ENCODE peak calls at places on chromosome 9, in five cellular contexts. One of them, this sample, is unnamed.
A peak's percentile ranks its signal among the peaks of the same experiment; 100 is the strongest.

GRCh38 chr9:27165670-27166069 is 56.6 kb downstream of the TEK start:
- DNase-seq in H9: peak; percentile 58
- DNase-seq in mesenchymal stem cell: no peak
- DNase-seq in neuronal stem cell: no peak
- DNase-seq in H1: peak; percentile 56
- DNase-seq in this sample: peak; percentile 85

GRCh38 chr9:21974230-21974541 is 20.0 kb downstream of the CDKN2A start:
- DNase-seq in neuronal stem cell: no peak
- DNase-seq in H1: no peak
- DNase-seq in H9: no peak
- DNase-seq in mesenchymal stem cell: no peak
- DNase-seq in this sample: no peak

GRCh38 chr9:114791736-114792135 is 14.1 kb downstream of the TNFSF15 start:
- DNase-seq in H1: no peak
- DNase-seq in H9: no peak
- DNase-seq in neuronal stem cell: no peak
- DNase-seq in mesenchymal stem cell: no peak
- DNase-seq in this sample: no peak

GRCh38 chr9:106718996-106719395 is 144.0 kb upstream of the ZNF462 start:
- DNase-seq in mesenchymal stem cell: peak; percentile 52
- DNase-seq in H1: no peak
- DNase-seq in H9: no peak
- DNase-seq in neuronal stem cell: no peak
- DNase-seq in this sample: peak; percentile 61

GRCh38 chr9:89362647-89363310 is 44.5 kb downstream of the SECISBP2 start:
- DNase-seq in H9: peak; percentile 31
- DNase-seq in mesenchymal stem cell: no peak
- DNase-seq in H1: no peak
- DNase-seq in neuronal stem cell: no peak
- DNase-seq in this sample: no peak

GRCh38 chr9:126410229-126410628 is 83.6 kb downstream of the MVB12B start:
- DNase-seq in neuronal stem cell: no peak
- DNase-seq in mesenchymal stem cell: no peak
- DNase-seq in H1: no peak
- DNase-seq in H9: no peak
- DNase-seq in this sample: no peak

GRCh38 chr9:75047506-75047905 is 19.4 kb upstream of the CARNMT1 start:
- DNase-seq in H1: no peak
- DNase-seq in neuronal stem cell: no peak
- DNase-seq in mesenchymal stem cell: no peak
- DNase-seq in H9: no peak
- DNase-seq in this sample: no peak

GRCh38 chr9:2638871-2639673 is 17.5 kb downstream of the VLDLR start:
- DNase-seq in H1: no peak
- DNase-seq in mesenchymal stem cell: no peak
- DNase-seq in neuronal stem cell: no peak
- DNase-seq in H9: no peak
- DNase-seq in this sample: peak; percentile 75

GRCh38 chr9:92723299-92723625 is 41.4 kb downstream of the BICD2 start:
- DNase-seq in H1: no peak
- DNase-seq in mesenchymal stem cell: peak; percentile 72
- DNase-seq in neuronal stem cell: no peak
- DNase-seq in H9: no peak
- DNase-seq in this sample: peak; percentile 61

GRCh38 chr9:18778846-18779245 is 254.2 kb downstream of the SAXO1 start:
- DNase-seq in neuronal stem cell: no peak
- DNase-seq in H1: no peak
- DNase-seq in H9: no peak
- DNase-seq in mesenchymal stem cell: no peak
- DNase-seq in this sample: no peak

GRCh38 chr9:110255064-110255416 is 1.3 kb downstream of the TXN start:
- DNase-seq in mesenchymal stem cell: no peak
- DNase-seq in H1: no peak
- DNase-seq in H9: peak; percentile 35
- DNase-seq in neuronal stem cell: no peak
- DNase-seq in this sample: no peak

GRCh38 chr9:101247297-101247696 is 137.5 kb downstream of the BAAT start:
- DNase-seq in H1: no peak
- DNase-seq in mesenchymal stem cell: no peak
- DNase-seq in neuronal stem cell: no peak
- DNase-seq in H9: no peak
- DNase-seq in this sample: no peak

GRCh38 chr9:92611621-92612275 is 58.2 kb downstream of the IPPK start:
- DNase-seq in H9: no peak
- DNase-seq in mesenchymal stem cell: no peak
- DNase-seq in H1: no peak
- DNase-seq in neuronal stem cell: no peak
- DNase-seq in this sample: no peak

GRCh38 chr9:78692871-78693270 is 395.9 kb downstream of the PSAT1 start:
- DNase-seq in H1: no peak
- DNase-seq in mesenchymal stem cell: peak; percentile 11
- DNase-seq in H9: no peak
- DNase-seq in neuronal stem cell: no peak
- DNase-seq in this sample: no peak

GRCh38 chr9:79542735-79543504 is 28.8 kb upstream of the TLE4 start:
- DNase-seq in H9: no peak
- DNase-seq in H1: no peak
- DNase-seq in mesenchymal stem cell: no peak
- DNase-seq in neuronal stem cell: no peak
- DNase-seq in this sample: no peak

GRCh38 chr9:125933056-125933455 is 185.9 kb downstream of the PBX3 start:
- DNase-seq in H1: no peak
- DNase-seq in neuronal stem cell: no peak
- DNase-seq in mesenchymal stem cell: no peak
- DNase-seq in H9: no peak
- DNase-seq in this sample: no peak

GRCh38 chr9:86667307-86667706 is 280.0 kb downstream of the GAS1 start:
- DNase-seq in neuronal stem cell: no peak
- DNase-seq in H1: no peak
- DNase-seq in H9: no peak
- DNase-seq in mesenchymal stem cell: no peak
- DNase-seq in this sample: no peak

GRCh38 chr9:7909537-7909936 is 110.0 kb upstream of the DMAC1 start:
- DNase-seq in H9: no peak
- DNase-seq in neuronal stem cell: no peak
- DNase-seq in H1: no peak
- DNase-seq in mesenchymal stem cell: no peak
- DNase-seq in this sample: no peak

GRCh38 chr9:118644066-118644465 is 725.2 kb downstream of the BRINP1 start:
- DNase-seq in H9: no peak
- DNase-seq in mesenchymal stem cell: no peak
- DNase-seq in neuronal stem cell: no peak
- DNase-seq in H1: no peak
- DNase-seq in this sample: no peak

GRCh38 chr9:13478235-13478634 is 198.7 kb upstream of the MPDZ start:
- DNase-seq in mesenchymal stem cell: no peak
- DNase-seq in neuronal stem cell: no peak
- DNase-seq in H9: no peak
- DNase-seq in H1: no peak
- DNase-seq in this sample: no peak

GRCh38 chr9:13083366-13083765 is 196.1 kb downstream of the MPDZ start:
- DNase-seq in neuronal stem cell: no peak
- DNase-seq in H9: no peak
- DNase-seq in mesenchymal stem cell: no peak
- DNase-seq in H1: no peak
- DNase-seq in this sample: no peak

GRCh38 chr9:36141761-36142160 is 5.2 kb downstream of the GLIPR2 start:
- DNase-seq in mesenchymal stem cell: no peak
- DNase-seq in H1: no peak
- DNase-seq in H9: no peak
- DNase-seq in neuronal stem cell: no peak
- DNase-seq in this sample: no peak

GRCh38 chr9:126558051-126558665 is 55.6 kb upstream of the LMX1B start:
- DNase-seq in H9: peak; percentile 83
- DNase-seq in mesenchymal stem cell: peak; percentile 20
- DNase-seq in neuronal stem cell: peak; percentile 76
- DNase-seq in H1: peak; percentile 93
- DNase-seq in this sample: peak; percentile 54

GRCh38 chr9:128055222-128056040 is 11.7 kb downstream of the NAIF1 start:
- DNase-seq in H1: no peak
- DNase-seq in H9: peak; percentile 59
- DNase-seq in mesenchymal stem cell: peak; percentile 42
- DNase-seq in neuronal stem cell: no peak
- DNase-seq in this sample: no peak

GRCh38 chr9:115980502-115980901 is 173.1 kb upstream of the PAPPA start:
- DNase-seq in mesenchymal stem cell: no peak
- DNase-seq in H1: no peak
- DNase-seq in neuronal stem cell: no peak
- DNase-seq in H9: no peak
- DNase-seq in this sample: no peak

GRCh38 chr9:134344068-134344820 is 18.0 kb downstream of the RXRA start:
- DNase-seq in H1: no peak
- DNase-seq in H9: no peak
- DNase-seq in neuronal stem cell: no peak
- DNase-seq in mesenchymal stem cell: no peak
- DNase-seq in this sample: no peak

GRCh38 chr9:113593682-113594281 is 130.3 kb downstream of the RGS3 start:
- DNase-seq in neuronal stem cell: peak; percentile 98
- DNase-seq in mesenchymal stem cell: peak; percentile 100
- DNase-seq in H9: peak; percentile 99
- DNase-seq in H1: peak; percentile 86
- DNase-seq in this sample: peak; percentile 84

GRCh38 chr9:134969401-134969800 is 51.7 kb upstream of the FCN1 start:
- DNase-seq in neuronal stem cell: no peak
- DNase-seq in H1: no peak
- DNase-seq in mesenchymal stem cell: no peak
- DNase-seq in H9: no peak
- DNase-seq in this sample: no peak

GRCh38 chr9:33151007-33151557 is 16.1 kb downstream of the B4GALT1 start:
- DNase-seq in neuronal stem cell: no peak
- DNase-seq in H1: no peak
- DNase-seq in mesenchymal stem cell: peak; percentile 95
- DNase-seq in H9: no peak
- DNase-seq in this sample: peak; percentile 59

GRCh38 chr9:134730011-134730760 is 88.6 kb downstream of the COL5A1 start:
- DNase-seq in H1: no peak
- DNase-seq in mesenchymal stem cell: no peak
- DNase-seq in H9: no peak
- DNase-seq in neuronal stem cell: no peak
- DNase-seq in this sample: no peak

GRCh38 chr9:3700772-3701171 is 175.0 kb upstream of the RFX3 start:
- DNase-seq in H9: no peak
- DNase-seq in H1: no peak
- DNase-seq in neuronal stem cell: no peak
- DNase-seq in mesenchymal stem cell: no peak
- DNase-seq in this sample: no peak

GRCh38 chr9:121902483-121903135 is 190.5 kb downstream of the TTLL11 start:
- DNase-seq in H9: no peak
- DNase-seq in H1: no peak
- DNase-seq in neuronal stem cell: no peak
- DNase-seq in mesenchymal stem cell: peak; percentile 95
- DNase-seq in this sample: peak; percentile 94
- H2BK5ac ChIP-seq in H9: no peak overlapping the region
- H2BK5ac ChIP-seq in H1: no peak overlapping the region
- H2BK5ac ChIP-seq in neuronal stem cell: no peak overlapping the region
- H2BK5ac ChIP-seq in mesenchymal stem cell: no peak overlapping the region
- H2BK5ac ChIP-seq in this sample: no peak overlapping the region

GRCh38 chr9:137240321-137240840 is 706 bp upstream of the TUBB4B start:
- DNase-seq in H1: no peak
- DNase-seq in mesenchymal stem cell: peak; percentile 82
- DNase-seq in neuronal stem cell: no peak
- DNase-seq in H9: no peak
- DNase-seq in this sample: peak; percentile 54

GRCh38 chr9:137240841-137241489 is at the start of gene TUBB4B:
- DNase-seq in H9: peak; percentile 100
- DNase-seq in neuronal stem cell: peak; percentile 100
- DNase-seq in H1: peak; percentile 94
- DNase-seq in mesenchymal stem cell: peak; percentile 100
- DNase-seq in this sample: peak; percentile 99

GRCh38 chr9:137243626-137244485 is 2.8 kb downstream of the TUBB4B start:
- DNase-seq in mesenchymal stem cell: peak; percentile 46
- DNase-seq in neuronal stem cell: no peak
- DNase-seq in H1: peak; percentile 50
- DNase-seq in H9: no peak
- DNase-seq in this sample: peak; percentile 57

GRCh38 chr9:137241490-137242328 is 622 bp downstream of the TUBB4B start:
- DNase-seq in mesenchymal stem cell: peak; percentile 17
- DNase-seq in neuronal stem cell: no peak
- DNase-seq in H9: no peak
- DNase-seq in H1: no peak
- DNase-seq in this sample: no peak

GRCh38 chr9:137242329-137243204 is 1.5 kb downstream of the TUBB4B start:
- DNase-seq in H1: no peak
- DNase-seq in neuronal stem cell: no peak
- DNase-seq in mesenchymal stem cell: no peak
- DNase-seq in H9: no peak
- DNase-seq in this sample: no peak
- H2BK12ac ChIP-seq in H1: no peak overlapping the region
- H2BK12ac ChIP-seq in neuronal stem cell: no peak overlapping the region
- H2BK12ac ChIP-seq in mesenchymal stem cell: no peak overlapping the region
- H2BK12ac ChIP-seq in H9: no peak overlapping the region
- H2BK12ac ChIP-seq in this sample: no peak overlapping the region

GRCh38 chr9:15249042-15249818 is 57.8 kb downstream of the TTC39B start:
- DNase-seq in H1: no peak
- DNase-seq in mesenchymal stem cell: peak; percentile 87
- DNase-seq in H9: no peak
- DNase-seq in neuronal stem cell: no peak
- DNase-seq in this sample: no peak
- H2AK5ac ChIP-seq in H1: no peak overlapping the region
- H2AK5ac ChIP-seq in mesenchymal stem cell: no peak overlapping the region
- H2AK5ac ChIP-seq in H9: no peak overlapping the region
- H2AK5ac ChIP-seq in neuronal stem cell: no peak overlapping the region
- H2AK5ac ChIP-seq in this sample: no peak overlapping the region

GRCh38 chr9:129708799-129709198 is 43.4 kb downstream of the PRRX2 start:
- DNase-seq in neuronal stem cell: no peak
- DNase-seq in mesenchymal stem cell: no peak
- DNase-seq in H9: peak; percentile 22
- DNase-seq in H1: no peak
- DNase-seq in this sample: no peak
- H2BK5ac ChIP-seq in neuronal stem cell: peak overlapping the region; percentile 62
- H2BK5ac ChIP-seq in mesenchymal stem cell: no peak overlapping the region
- H2BK5ac ChIP-seq in H9: no peak overlapping the region
- H2BK5ac ChIP-seq in H1: no peak overlapping the region
- H2BK5ac ChIP-seq in this sample: no peak overlapping the region

GRCh38 chr9:132164604-132165362 is 2.9 kb downstream of the NTNG2 start:
- DNase-seq in H1: no peak
- DNase-seq in mesenchymal stem cell: peak; percentile 52
- DNase-seq in H9: no peak
- DNase-seq in neuronal stem cell: no peak
- DNase-seq in this sample: no peak
- H2BK12ac ChIP-seq in H1: no peak overlapping the region
- H2BK12ac ChIP-seq in mesenchymal stem cell: no peak overlapping the region
- H2BK12ac ChIP-seq in H9: no peak overlapping the region
- H2BK12ac ChIP-seq in neuronal stem cell: no peak overlapping the region
- H2BK12ac ChIP-seq in this sample: no peak overlapping the region

DNA sequence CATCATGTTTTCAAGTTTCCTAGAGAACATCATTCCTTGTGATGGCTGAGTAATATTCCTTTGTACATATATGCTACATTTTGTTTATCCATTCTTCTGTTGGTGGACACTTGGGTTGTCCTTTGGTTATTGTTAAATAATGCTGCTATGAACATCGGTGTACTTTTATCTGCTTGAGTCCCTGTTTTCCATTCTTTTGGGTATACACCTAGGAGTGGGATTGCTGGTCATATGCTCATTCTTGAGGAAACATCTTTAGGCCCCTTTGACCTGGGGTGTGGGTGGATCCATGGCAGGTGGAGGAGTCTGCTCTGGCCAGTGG is 25.3 kb downstream of the GALNT12 start:
- DNase-seq in H1: no peak
- DNase-seq in H9: no peak
- DNase-seq in mesenchymal stem cell: no peak
- DNase-seq in neuronal stem cell: no peak
- DNase-seq in this sample: no peak
- H2AK5ac ChIP-seq in H1: no peak overlapping the region
- H2AK5ac ChIP-seq in H9: no peak overlapping the region
- H2AK5ac ChIP-seq in mesenchymal stem cell: no peak overlapping the region
- H2AK5ac ChIP-seq in neuronal stem cell: no peak overlapping the region
- H2AK5ac ChIP-seq in this sample: no peak overlapping the region